ENCODE peak calls at places on chromosomes 2 and 18, in four cellular contexts. P is stromal cell of bone marrow, Y is Kasumi-1, I is AG09309. N is an unnamed sample.
A peak's percentile ranks its signal among the peaks of the same experiment; 100 is the strongest.

GRCh38 chr2:173862612-173863217 is 102.5 kb downstream of the SP3 start:
- DNase-seq in I (no peak), Y (no peak), P (no peak), N (no peak)

GRCh38 chr2:75640621-75641121 is 5.9 kb upstream of the MRPL19 start:
- DNase-seq in P (peak; percentile 72), Y (peak; percentile 75), I (peak; percentile 29), N (no peak)

GRCh38 chr2:182924311-182924710 is 57.9 kb upstream of the FRZB start:
- DNase-seq in I (peak; percentile 13), Y (no peak), P (peak; percentile 63), N (no peak)

GRCh38 chr2:158753561-158754302 is 41.4 kb upstream of the DAPL1 start:
- DNase-seq in P (peak; percentile 48), I (peak; percentile 39), Y (peak; percentile 89), N (no peak)

GRCh38 chr18:48073231-48073930 is 142.9 kb upstream of the SMAD2 start:
- DNase-seq in I (no peak), Y (no peak), P (peak; percentile 2), N (no peak)

GRCh38 chr2:8317419-8317818 is 364.4 kb upstream of the ID2 start:
- DNase-seq in I (no peak), P (no peak), Y (no peak), N (no peak)

GRCh38 chr2:33081691-33082090 is 134.9 kb downstream of the LTBP1 start:
- DNase-seq in Y (no peak), P (no peak), I (no peak), N (no peak)

GRCh38 chr18:40365526-40365925 is 1589.5 kb upstream of the PIK3C3 start:
- DNase-seq in P (no peak), I (no peak), Y (no peak), N (no peak)

GRCh38 chr2:178225011-178225817 is 30.9 kb downstream of the OSBPL6 start:
- DNase-seq in I (peak; percentile 10), P (peak; percentile 41), Y (no peak), N (no peak)

GRCh38 chr2:101040072-101040471 is 38.0 kb downstream of the RPL31 start:
- DNase-seq in Y (no peak), P (no peak), I (no peak), N (no peak)

GRCh38 chr18:45686892-45687611 is 36.9 kb upstream of the SLC14A1 start:
- DNase-seq in P (no peak), I (no peak), Y (peak; percentile 96), N (no peak)